ENCODE peak calls at places on chromosomes 6 and 20, in four cellular contexts. V is PC-9, X is epithelial cell of esophagus, Q is fibroblast of pulmonary artery. B is an unnamed sample.

GRCh38 chr6:45650527-45651135 is 272.9 kb upstream of the SUPT3H start:
- DNase-seq in V (peak), X (peak), Q (peak), B (no peak)

GRCh38 chr6:34663887-34664269 is 32.7 kb downstream of the ILRUN start:
- DNase-seq in V (no peak), X (no peak), Q (peak), B (no peak)

GRCh38 chr6:119348308-119349040 is 1.1 kb downstream of the MAN1A1 start:
- DNase-seq in V (peak), X (peak), Q (no peak), B (no peak)

GRCh38 chr6:6717008-6717763 is 128.7 kb downstream of the LY86 start:
- DNase-seq in V (no peak), X (no peak), Q (no peak), B (no peak)

GRCh38 chr6:52546192-52546591 is 30.7 kb downstream of the TRAM2 start:
- DNase-seq in V (no peak), X (no peak), Q (no peak), B (no peak)

GRCh38 chr6:111691345-111692225 is 85.9 kb upstream of the TRAF3IP2 start:
- DNase-seq in V (no peak), X (no peak), Q (peak), B (no peak)

GRCh38 chr6:18245642-18246041 is 18.7 kb downstream of the DEK start:
- DNase-seq in V (no peak), X (no peak), Q (no peak), B (no peak)

GRCh38 chr6:166814386-166814785 is 142.0 kb downstream of the RNASET2 start:
- DNase-seq in V (no peak), X (no peak), Q (no peak), B (no peak)

GRCh38 chr6:25295651-25296050 is 16.5 kb downstream of the CARMIL1 start:
- DNase-seq in V (no peak), X (peak), Q (no peak), B (no peak)

GRCh38 chr6:110530671-110531070 is 54.3 kb upstream of the SLC22A16 start:
- DNase-seq in V (no peak), X (peak), Q (no peak), B (no peak)

GRCh38 chr6:34155471-34156300 is 9.8 kb upstream of the GRM4 start:
- DNase-seq in V (no peak), X (no peak), Q (no peak), B (no peak)

GRCh38 chr6:56145616-56146015 is 101.8 kb downstream of the COL21A1 start:
- DNase-seq in V (no peak), X (no peak), Q (no peak), B (no peak)

GRCh38 chr20:10427060-10427692 is 6.8 kb downstream of the MKKS start:
- DNase-seq in V (peak), X (peak), Q (peak), B (peak)

GRCh38 chr6:150749091-150749670 is 116.3 kb upstream of the MTHFD1L start:
- DNase-seq in V (no peak), X (no peak), Q (no peak), B (no peak)

GRCh38 chr6:106475280-106475679 is 114.8 kb downstream of the CRYBG1 start:
- DNase-seq in V (no peak), X (peak), Q (no peak), B (no peak)

GRCh38 chr20:57461726-57462125 is 63.2 kb downstream of the CTCFL start:
- DNase-seq in V (no peak), X (no peak), Q (no peak), B (no peak)

GRCh38 chr6:30730611-30731435 is 10.7 kb downstream of the TUBB start:
- DNase-seq in V (peak), X (peak), Q (no peak), B (no peak)

GRCh38 chr6:13263669-13264068 is 64.7 kb downstream of the TBC1D7 start:
- DNase-seq in V (no peak), X (no peak), Q (no peak), B (no peak)

DNA sequence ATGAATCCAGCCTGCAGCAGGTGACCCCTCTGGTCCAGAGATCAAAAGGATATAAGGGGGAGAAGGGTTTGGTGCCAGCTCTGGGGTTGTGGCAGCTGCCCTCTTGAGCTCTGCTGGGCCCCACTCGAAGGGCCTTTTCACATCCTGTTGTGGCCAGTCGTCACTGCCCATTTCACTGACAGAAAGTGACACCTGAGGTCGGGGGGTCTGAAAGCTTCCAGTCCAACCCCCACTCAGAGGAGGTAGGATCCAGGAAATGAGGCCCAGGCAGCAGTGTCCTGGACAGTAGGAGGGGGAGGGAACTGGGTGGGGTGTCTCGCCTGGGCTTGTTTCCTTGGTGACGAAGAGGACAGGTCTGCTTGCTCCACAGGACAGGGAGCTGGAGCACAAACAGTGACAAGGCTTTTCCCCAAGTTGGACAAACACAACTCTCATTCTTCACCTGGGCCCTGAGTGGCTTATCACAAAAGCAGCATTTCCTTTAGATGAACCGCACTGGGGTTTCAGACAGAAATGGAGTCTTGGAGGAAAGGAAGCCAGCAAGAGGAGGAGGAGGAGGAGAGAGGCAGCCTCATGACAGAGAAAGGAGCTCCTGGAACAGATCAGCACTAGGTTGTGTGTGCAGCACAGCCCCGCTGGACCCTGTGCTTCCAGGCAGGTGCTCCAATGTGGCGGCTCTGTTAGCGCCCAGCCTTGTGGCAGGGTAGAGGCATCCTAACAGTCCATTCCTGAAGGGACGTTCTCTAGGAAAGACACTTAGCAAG is 11.0 kb downstream of the FRS3 start:
- DNase-seq in V (no peak), X (peak), Q (no peak), B (no peak)
- TF ChIP-seq CTCF in V (no peak), X (no peak), Q (no peak), B (no peak)

DNA sequence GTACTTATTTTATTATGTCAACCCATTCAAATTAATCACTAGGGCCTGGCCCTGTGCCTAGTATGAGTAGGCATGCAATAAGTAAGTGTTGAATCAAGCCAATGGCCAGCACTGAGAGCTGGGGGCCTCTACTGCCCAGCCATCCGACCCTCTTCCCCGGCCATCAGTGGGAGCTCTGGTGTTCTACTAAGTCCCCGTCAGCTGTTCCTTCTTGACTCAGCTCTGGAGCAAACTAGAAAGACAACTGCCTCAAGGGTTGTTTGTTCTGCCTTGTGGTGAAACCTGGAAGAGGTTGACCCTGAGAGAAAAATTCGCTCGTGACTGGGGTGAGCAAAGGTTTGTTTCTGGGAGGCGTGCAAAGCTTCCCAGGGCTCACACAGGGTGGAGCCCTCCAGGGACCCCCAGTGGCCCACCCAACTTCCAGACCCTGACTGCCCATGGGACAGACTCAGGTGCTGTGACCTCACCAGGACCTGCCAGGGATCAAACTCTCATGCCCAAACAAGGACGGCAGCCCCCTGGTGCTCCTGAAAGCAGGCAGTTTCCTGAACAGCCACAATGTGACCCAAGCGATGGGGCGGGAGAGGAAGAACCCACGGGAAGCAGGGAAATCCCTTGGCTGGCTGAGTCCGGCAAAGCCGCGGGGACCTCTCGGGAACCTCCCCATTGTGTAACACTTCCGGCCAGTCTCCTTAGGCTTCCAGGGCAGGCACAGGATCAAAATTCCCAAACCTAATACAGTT is 50.4 kb downstream of the BANF2 start:
- DNase-seq in V (no peak), X (peak), Q (peak), B (peak)
- TF ChIP-seq CTCF in V (no peak), X (no peak), Q (no peak), B (no peak)

GRCh38 chr20:25544316-25544715 is 41.0 kb downstream of the NINL start:
- DNase-seq in V (no peak), X (no peak), Q (peak), B (no peak)
- TF ChIP-seq CTCF in V (no peak), X (no peak), Q (no peak), B (no peak)

DNA sequence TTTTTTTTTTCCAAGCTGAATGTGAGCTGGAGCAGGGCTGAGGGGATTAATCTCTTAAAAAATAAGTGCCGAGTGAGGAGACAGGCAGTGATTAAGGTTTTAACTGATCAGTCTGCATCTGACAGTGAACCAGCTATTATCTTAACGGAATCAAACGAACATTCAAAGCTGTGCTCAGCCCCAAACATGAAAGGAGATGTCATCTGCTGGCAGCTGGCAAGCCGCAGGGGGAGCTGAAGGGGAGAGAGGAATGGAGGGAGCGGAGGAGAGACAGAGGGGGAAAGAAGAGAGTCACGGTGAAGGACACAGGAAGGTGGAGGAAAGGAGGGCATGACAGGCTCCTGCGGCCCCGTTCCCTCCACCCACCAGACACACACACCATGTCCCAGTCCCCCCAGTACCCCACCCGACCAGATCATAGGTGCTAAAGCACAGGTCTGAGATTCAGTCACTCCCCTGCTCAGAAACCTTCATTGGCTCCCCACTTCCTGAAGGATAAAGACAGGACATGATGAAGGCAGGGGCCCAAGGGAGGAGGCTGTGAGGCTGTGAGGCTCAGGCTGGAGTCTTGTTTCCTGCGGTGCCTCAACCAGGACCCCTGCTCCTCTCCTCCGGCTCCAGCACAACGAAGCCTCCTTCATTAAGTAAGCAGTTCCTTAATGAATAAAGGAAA is 80.9 kb downstream of the NCR2 start:
- DNase-seq in V (no peak), X (no peak), Q (no peak), B (no peak)
- TF ChIP-seq CTCF in V (no peak), X (no peak), Q (no peak), B (no peak)

GRCh38 chr6:47476794-47477496 is 644 bp upstream of the CD2AP start:
- DNase-seq in V (no peak), X (peak), Q (no peak), B (no peak)

GRCh38 chr6:47479156-47479541 is 1.6 kb downstream of the CD2AP start:
- DNase-seq in V (no peak), X (no peak), Q (no peak), B (no peak)

GRCh38 chr6:47479874-47480273 is 2.3 kb downstream of the CD2AP start:
- DNase-seq in V (no peak), X (no peak), Q (no peak), B (no peak)

GRCh38 chr6:47478233-47479155 is 905 bp downstream of the CD2AP start:
- DNase-seq in V (no peak), X (peak), Q (peak), B (no peak)

DNA sequence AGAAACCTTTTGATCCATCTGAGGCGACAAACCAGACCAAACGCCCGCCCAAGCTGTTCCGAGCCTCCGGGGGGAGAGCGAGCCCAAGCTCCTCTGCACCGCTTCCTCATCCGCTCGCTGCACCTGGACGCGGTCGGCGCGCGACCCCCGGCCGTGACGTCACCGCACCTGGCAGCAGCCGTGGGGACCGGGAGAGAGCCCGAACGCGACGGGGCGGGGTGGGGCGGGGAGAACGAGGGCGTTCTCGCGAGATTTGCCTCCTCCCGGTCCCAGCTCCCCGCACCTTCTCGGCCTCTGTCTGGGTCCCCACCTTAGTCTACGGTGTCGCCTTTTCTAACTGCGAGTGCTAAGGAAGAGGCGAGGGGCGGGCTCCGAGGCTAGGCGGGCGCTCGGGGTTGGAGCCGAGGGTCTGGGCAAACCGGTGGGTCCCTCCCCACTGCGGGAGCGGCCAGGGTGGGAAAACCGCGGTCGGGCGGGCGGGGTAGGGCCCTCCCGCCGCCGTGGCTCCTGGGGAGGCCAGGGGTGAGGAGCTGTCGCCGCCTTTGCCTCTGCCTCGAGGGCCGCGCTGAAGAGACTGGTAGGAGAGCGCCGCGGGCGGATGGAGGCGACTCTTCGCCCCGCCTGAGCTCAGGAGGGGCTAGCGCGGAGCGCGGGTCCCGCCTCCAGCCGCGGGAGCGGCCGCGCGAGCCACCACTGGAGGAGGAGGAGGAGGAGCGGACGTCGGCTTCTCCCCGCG is at the start of gene CD2AP:
- DNase-seq in V (peak), X (peak), Q (peak), B (peak)
- TF ChIP-seq CTCF in V (no peak), X (no peak), Q (no peak), B (no peak)

DNA sequence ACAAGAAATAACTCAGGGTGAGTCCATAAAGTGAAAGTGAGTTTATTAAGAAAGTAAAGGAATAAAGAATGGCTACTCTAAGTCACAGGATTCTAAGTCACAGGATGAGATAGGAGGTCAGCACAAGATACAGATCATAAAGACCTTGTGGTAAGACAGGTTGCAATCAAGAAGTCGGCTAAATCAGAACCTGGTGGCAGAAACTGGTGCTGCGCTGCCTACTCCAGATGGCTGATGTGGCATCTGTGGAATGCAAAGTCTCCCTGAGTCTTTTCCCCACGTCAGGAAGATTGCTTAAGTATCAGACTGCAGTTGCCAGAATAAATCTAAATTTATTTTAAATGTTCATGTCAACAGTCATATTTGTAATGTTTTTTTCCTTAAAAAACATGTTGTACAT is 10.7 kb upstream of the KCNK15 start:
- DNase-seq in V (peak), X (peak), Q (peak), B (no peak)
- TF ChIP-seq CTCF in V (peak), X (peak), Q (peak), B (no peak)

DNA sequence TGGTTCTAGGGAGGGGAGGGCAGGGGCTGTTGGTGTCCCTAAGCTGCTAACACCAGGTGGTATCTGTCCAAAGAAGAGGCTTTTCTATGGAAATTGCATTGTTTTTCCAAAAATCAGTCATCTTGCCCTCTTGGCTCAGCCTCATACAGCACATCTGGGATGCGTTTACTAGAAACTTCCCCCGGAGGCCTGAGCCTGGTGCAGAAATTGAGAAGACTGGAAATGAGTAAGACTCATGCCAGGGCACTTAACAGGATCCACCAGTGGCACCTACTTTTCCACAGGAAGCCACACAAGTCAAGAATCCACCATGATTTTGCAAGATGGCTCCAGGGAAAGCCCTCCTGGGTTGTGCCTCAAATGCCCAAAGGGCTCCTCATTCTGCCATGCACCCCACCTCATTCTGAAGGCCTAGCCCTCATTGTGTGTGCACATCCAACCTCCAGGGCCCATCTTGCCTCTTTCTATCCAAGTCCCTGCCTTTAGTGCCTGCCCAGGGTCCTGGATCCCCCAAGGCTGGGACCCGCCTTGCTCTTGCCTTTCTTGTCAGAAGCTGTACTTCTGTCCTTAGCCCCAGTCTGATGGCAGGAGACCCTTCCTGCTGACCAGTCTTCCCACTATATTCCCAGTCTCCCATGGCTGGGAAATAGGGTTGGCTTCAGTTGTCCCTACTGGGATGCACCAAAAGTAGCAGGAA is 97.6 kb downstream of the MRPL14 start:
- DNase-seq in V (no peak), X (no peak), Q (no peak), B (no peak)
- TF ChIP-seq CTCF in V (no peak), X (no peak), Q (no peak), B (no peak)

DNA sequence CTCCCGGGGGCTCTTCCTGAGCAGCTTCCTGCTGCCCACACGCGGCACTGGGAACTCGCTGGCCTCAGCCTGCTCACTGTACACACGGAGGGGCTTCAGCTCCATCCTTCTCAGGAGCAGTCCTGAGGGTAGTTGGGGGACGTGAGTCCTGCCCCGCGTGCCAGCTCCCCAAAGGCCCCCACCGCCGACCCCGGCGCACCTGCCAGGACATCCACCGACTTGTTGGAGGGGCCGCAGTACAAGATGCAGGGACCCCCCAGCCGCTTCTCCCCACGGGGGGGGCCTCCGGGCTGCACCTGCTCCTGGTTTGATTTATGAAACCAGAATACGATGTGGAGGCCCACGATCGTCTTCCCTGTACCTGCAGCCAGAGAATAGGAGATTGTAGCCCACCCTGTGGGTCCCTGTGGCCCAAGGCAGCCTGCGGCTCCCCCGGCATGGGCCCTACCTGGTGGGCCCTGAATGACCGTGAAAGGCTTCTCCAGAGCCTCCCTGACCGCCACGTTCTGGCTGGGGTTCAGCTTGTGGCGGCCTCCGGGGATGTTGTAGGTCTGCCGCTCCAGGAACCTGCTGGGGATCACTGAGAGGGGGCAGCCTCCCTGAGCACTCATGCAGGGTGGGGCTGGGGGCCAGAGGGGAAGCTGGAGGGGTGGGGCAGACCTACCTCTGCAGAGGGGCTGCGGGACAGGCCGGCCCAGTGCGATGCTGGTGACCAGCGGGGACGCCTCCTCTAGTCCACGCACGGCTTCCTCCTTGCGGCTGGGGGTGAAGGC is 7.9 kb downstream of the FNDC11 start:
- DNase-seq in V (no peak), X (no peak), Q (no peak), B (no peak)
- TF ChIP-seq CTCF in V (no peak), X (no peak), Q (no peak), B (no peak)